ENCODE peak calls at places on chromosome 18, in seven cellular contexts. One of them, this sample, is unnamed.

GRCh38 chr18:66560092-66560491 is 43.8 kb downstream of the CDH19 start:
- DNase-seq in activated CD8-positive, alpha-beta memory T cell treated with anti-CD3 and anti-CD28 coated beads for 24 hours: no peak
- DNase-seq in lower leg skin: no peak
- DNase-seq in stimulated activated CD4-positive, alpha-beta T cell treated with anti-CD3 and anti-CD28 coated beads, Interleukin-1b, Interleukin-23, amount 100 ng/mL, for 24 hours: no peak
- DNase-seq in BE2C: peak; percentile 5
- DNase-seq in NCI-H1417: peak; percentile 58
- DNase-seq in activated CD4-positive, alpha-beta T cell treated with anti-CD3 and anti-CD28 coated beads, Interleukin-2, amount 50 U/mL, for 4 hours: no peak
- DNase-seq in this sample: peak; percentile 9

GRCh38 chr18:45621068-45621511 is 5.8 kb downstream of the SLC14A2 start:
- DNase-seq in activated CD8-positive, alpha-beta memory T cell treated with anti-CD3 and anti-CD28 coated beads for 24 hours: peak; percentile 68
- DNase-seq in lower leg skin: no peak
- DNase-seq in stimulated activated CD4-positive, alpha-beta T cell treated with anti-CD3 and anti-CD28 coated beads, Interleukin-1b, Interleukin-23, amount 100 ng/mL, for 24 hours: no peak
- DNase-seq in BE2C: peak; percentile 11
- DNase-seq in NCI-H1417: peak; percentile 31
- DNase-seq in activated CD4-positive, alpha-beta T cell treated with anti-CD3 and anti-CD28 coated beads, Interleukin-2, amount 50 U/mL, for 4 hours: peak; percentile 11
- DNase-seq in this sample: peak; percentile 57

GRCh38 chr18:58863539-58864145 is 1.0 kb upstream of the ZNF532 start:
- DNase-seq in activated CD8-positive, alpha-beta memory T cell treated with anti-CD3 and anti-CD28 coated beads for 24 hours: peak; percentile 69
- DNase-seq in lower leg skin: peak; percentile 87
- DNase-seq in stimulated activated CD4-positive, alpha-beta T cell treated with anti-CD3 and anti-CD28 coated beads, Interleukin-1b, Interleukin-23, amount 100 ng/mL, for 24 hours: peak; percentile 14
- DNase-seq in BE2C: peak; percentile 60
- DNase-seq in NCI-H1417: peak; percentile 92
- DNase-seq in activated CD4-positive, alpha-beta T cell treated with anti-CD3 and anti-CD28 coated beads, Interleukin-2, amount 50 U/mL, for 4 hours: peak; percentile 5
- DNase-seq in this sample: peak; percentile 47

GRCh38 chr18:62788111-62788510 is 72.8 kb downstream of the PHLPP1 start:
- DNase-seq in activated CD8-positive, alpha-beta memory T cell treated with anti-CD3 and anti-CD28 coated beads for 24 hours: no peak
- DNase-seq in lower leg skin: no peak
- DNase-seq in stimulated activated CD4-positive, alpha-beta T cell treated with anti-CD3 and anti-CD28 coated beads, Interleukin-1b, Interleukin-23, amount 100 ng/mL, for 24 hours: no peak
- DNase-seq in BE2C: no peak
- DNase-seq in NCI-H1417: peak; percentile 25
- DNase-seq in activated CD4-positive, alpha-beta T cell treated with anti-CD3 and anti-CD28 coated beads, Interleukin-2, amount 50 U/mL, for 4 hours: no peak
- DNase-seq in this sample: no peak

GRCh38 chr18:42574871-42575270 is 540.6 kb downstream of the RIT2 start:
- DNase-seq in activated CD8-positive, alpha-beta memory T cell treated with anti-CD3 and anti-CD28 coated beads for 24 hours: no peak
- DNase-seq in lower leg skin: no peak
- DNase-seq in stimulated activated CD4-positive, alpha-beta T cell treated with anti-CD3 and anti-CD28 coated beads, Interleukin-1b, Interleukin-23, amount 100 ng/mL, for 24 hours: no peak
- DNase-seq in BE2C: peak; percentile 82
- DNase-seq in NCI-H1417: peak; percentile 92
- DNase-seq in activated CD4-positive, alpha-beta T cell treated with anti-CD3 and anti-CD28 coated beads, Interleukin-2, amount 50 U/mL, for 4 hours: no peak
- DNase-seq in this sample: no peak

GRCh38 chr18:31546476-31546875 is 45.2 kb upstream of the TTR start:
- DNase-seq in activated CD8-positive, alpha-beta memory T cell treated with anti-CD3 and anti-CD28 coated beads for 24 hours: no peak
- DNase-seq in lower leg skin: no peak
- DNase-seq in stimulated activated CD4-positive, alpha-beta T cell treated with anti-CD3 and anti-CD28 coated beads, Interleukin-1b, Interleukin-23, amount 100 ng/mL, for 24 hours: no peak
- DNase-seq in BE2C: peak; percentile 8
- DNase-seq in NCI-H1417: no peak
- DNase-seq in activated CD4-positive, alpha-beta T cell treated with anti-CD3 and anti-CD28 coated beads, Interleukin-2, amount 50 U/mL, for 4 hours: no peak
- DNase-seq in this sample: no peak

GRCh38 chr18:8801263-8801901 is 96.0 kb downstream of the MTCL1 start:
- DNase-seq in activated CD8-positive, alpha-beta memory T cell treated with anti-CD3 and anti-CD28 coated beads for 24 hours: no peak
- DNase-seq in lower leg skin: no peak
- DNase-seq in stimulated activated CD4-positive, alpha-beta T cell treated with anti-CD3 and anti-CD28 coated beads, Interleukin-1b, Interleukin-23, amount 100 ng/mL, for 24 hours: no peak
- DNase-seq in BE2C: no peak
- DNase-seq in NCI-H1417: no peak
- DNase-seq in activated CD4-positive, alpha-beta T cell treated with anti-CD3 and anti-CD28 coated beads, Interleukin-2, amount 50 U/mL, for 4 hours: no peak
- DNase-seq in this sample: peak; percentile 58

GRCh38 chr18:650428-650858 is 7.0 kb upstream of the TYMS start:
- DNase-seq in activated CD8-positive, alpha-beta memory T cell treated with anti-CD3 and anti-CD28 coated beads for 24 hours: no peak
- DNase-seq in lower leg skin: no peak
- DNase-seq in stimulated activated CD4-positive, alpha-beta T cell treated with anti-CD3 and anti-CD28 coated beads, Interleukin-1b, Interleukin-23, amount 100 ng/mL, for 24 hours: no peak
- DNase-seq in BE2C: no peak
- DNase-seq in NCI-H1417: no peak
- DNase-seq in activated CD4-positive, alpha-beta T cell treated with anti-CD3 and anti-CD28 coated beads, Interleukin-2, amount 50 U/mL, for 4 hours: no peak
- DNase-seq in this sample: no peak

GRCh38 chr18:26549103-26549485 is 741 bp upstream of the KCTD1 start:
- DNase-seq in activated CD8-positive, alpha-beta memory T cell treated with anti-CD3 and anti-CD28 coated beads for 24 hours: peak; percentile 66
- DNase-seq in lower leg skin: peak; percentile 86
- DNase-seq in stimulated activated CD4-positive, alpha-beta T cell treated with anti-CD3 and anti-CD28 coated beads, Interleukin-1b, Interleukin-23, amount 100 ng/mL, for 24 hours: no peak
- DNase-seq in BE2C: peak; percentile 29
- DNase-seq in NCI-H1417: peak; percentile 79
- DNase-seq in activated CD4-positive, alpha-beta T cell treated with anti-CD3 and anti-CD28 coated beads, Interleukin-2, amount 50 U/mL, for 4 hours: no peak
- DNase-seq in this sample: peak; percentile 22

GRCh38 chr18:24814521-24814920 is 354.1 kb downstream of the HRH4 start:
- DNase-seq in activated CD8-positive, alpha-beta memory T cell treated with anti-CD3 and anti-CD28 coated beads for 24 hours: no peak
- DNase-seq in lower leg skin: no peak
- DNase-seq in stimulated activated CD4-positive, alpha-beta T cell treated with anti-CD3 and anti-CD28 coated beads, Interleukin-1b, Interleukin-23, amount 100 ng/mL, for 24 hours: no peak
- DNase-seq in BE2C: no peak
- DNase-seq in NCI-H1417: no peak
- DNase-seq in activated CD4-positive, alpha-beta T cell treated with anti-CD3 and anti-CD28 coated beads, Interleukin-2, amount 50 U/mL, for 4 hours: no peak
- DNase-seq in this sample: no peak

GRCh38 chr18:26386421-26386820 is 160.2 kb downstream of the TAF4B start:
- DNase-seq in activated CD8-positive, alpha-beta memory T cell treated with anti-CD3 and anti-CD28 coated beads for 24 hours: no peak
- DNase-seq in lower leg skin: no peak
- DNase-seq in stimulated activated CD4-positive, alpha-beta T cell treated with anti-CD3 and anti-CD28 coated beads, Interleukin-1b, Interleukin-23, amount 100 ng/mL, for 24 hours: no peak
- DNase-seq in BE2C: no peak
- DNase-seq in NCI-H1417: no peak
- DNase-seq in activated CD4-positive, alpha-beta T cell treated with anti-CD3 and anti-CD28 coated beads, Interleukin-2, amount 50 U/mL, for 4 hours: no peak
- DNase-seq in this sample: no peak

GRCh38 chr18:9614401-9615279 is at the start of gene PPP4R1:
- DNase-seq in activated CD8-positive, alpha-beta memory T cell treated with anti-CD3 and anti-CD28 coated beads for 24 hours: peak; percentile 88
- DNase-seq in lower leg skin: peak; percentile 95
- DNase-seq in stimulated activated CD4-positive, alpha-beta T cell treated with anti-CD3 and anti-CD28 coated beads, Interleukin-1b, Interleukin-23, amount 100 ng/mL, for 24 hours: peak; percentile 41
- DNase-seq in BE2C: peak; percentile 74
- DNase-seq in NCI-H1417: peak; percentile 81
- DNase-seq in activated CD4-positive, alpha-beta T cell treated with anti-CD3 and anti-CD28 coated beads, Interleukin-2, amount 50 U/mL, for 4 hours: peak; percentile 57
- DNase-seq in this sample: peak; percentile 66

GRCh38 chr18:64405161-64405560 is 256.3 kb upstream of the LINC00305 start:
- DNase-seq in activated CD8-positive, alpha-beta memory T cell treated with anti-CD3 and anti-CD28 coated beads for 24 hours: no peak
- DNase-seq in lower leg skin: no peak
- DNase-seq in stimulated activated CD4-positive, alpha-beta T cell treated with anti-CD3 and anti-CD28 coated beads, Interleukin-1b, Interleukin-23, amount 100 ng/mL, for 24 hours: no peak
- DNase-seq in BE2C: no peak
- DNase-seq in NCI-H1417: no peak
- DNase-seq in activated CD4-positive, alpha-beta T cell treated with anti-CD3 and anti-CD28 coated beads, Interleukin-2, amount 50 U/mL, for 4 hours: no peak
- DNase-seq in this sample: no peak

GRCh38 chr18:8982416-8983183 is 119.9 kb upstream of the NDUFV2 start:
- DNase-seq in activated CD8-positive, alpha-beta memory T cell treated with anti-CD3 and anti-CD28 coated beads for 24 hours: no peak
- DNase-seq in lower leg skin: no peak
- DNase-seq in stimulated activated CD4-positive, alpha-beta T cell treated with anti-CD3 and anti-CD28 coated beads, Interleukin-1b, Interleukin-23, amount 100 ng/mL, for 24 hours: no peak
- DNase-seq in BE2C: peak; percentile 51
- DNase-seq in NCI-H1417: peak; percentile 44
- DNase-seq in activated CD4-positive, alpha-beta T cell treated with anti-CD3 and anti-CD28 coated beads, Interleukin-2, amount 50 U/mL, for 4 hours: no peak
- DNase-seq in this sample: peak; percentile 22

GRCh38 chr18:28729321-28729720 is 552.4 kb upstream of the CDH2 start:
- DNase-seq in activated CD8-positive, alpha-beta memory T cell treated with anti-CD3 and anti-CD28 coated beads for 24 hours: no peak
- DNase-seq in lower leg skin: no peak
- DNase-seq in stimulated activated CD4-positive, alpha-beta T cell treated with anti-CD3 and anti-CD28 coated beads, Interleukin-1b, Interleukin-23, amount 100 ng/mL, for 24 hours: no peak
- DNase-seq in BE2C: no peak
- DNase-seq in NCI-H1417: no peak
- DNase-seq in activated CD4-positive, alpha-beta T cell treated with anti-CD3 and anti-CD28 coated beads, Interleukin-2, amount 50 U/mL, for 4 hours: no peak
- DNase-seq in this sample: no peak